ENCODE peak calls at places on chromosomes 12 and 14, in six cellular contexts. C, A, U, K, V and Y are unnamed samples.
A peak's percentile ranks its signal among the peaks of the same experiment; 100 is the strongest.

GRCh38 chr14:74754899-74755298 is 8.2 kb upstream of the YLPM1 start:
- DNase-seq in V (no peak), A (no peak), C (no peak), U (no peak), K (no peak), Y (no peak)

GRCh38 chr14:76591270-76591669 is 170.0 kb upstream of the VASH1 start:
- DNase-seq in U (no peak), A (no peak), V (no peak), K (no peak), C (no peak), Y (no peak)

GRCh38 chr12:47942327-47943230 is 20.8 kb upstream of the TMEM106C start:
- DNase-seq in V (no peak), U (no peak), K (peak; percentile 58), C (no peak), A (no peak), Y (peak; percentile 80)

GRCh38 chr14:32611752-32612151 is 282.7 kb downstream of the AKAP6 start:
- DNase-seq in A (no peak), V (no peak), C (no peak), K (no peak), U (no peak), Y (no peak)

GRCh38 chr12:31728289-31728916 is 418 bp downstream of the AMN1 start:
- DNase-seq in A (no peak), U (peak; percentile 62), C (no peak), K (peak; percentile 66), V (no peak), Y (no peak)

GRCh38 chr12:22409071-22409951 is 74.8 kb upstream of the ST8SIA1 start:
- DNase-seq in A (no peak), C (no peak), K (no peak), V (no peak), U (no peak), Y (no peak)

GRCh38 chr14:104369208-104369607 is 210.4 kb upstream of the C14orf180 start:
- DNase-seq in K (no peak), U (no peak), C (no peak), A (no peak), V (no peak), Y (no peak)

GRCh38 chr12:108720757-108721514 is 10.4 kb downstream of the CORO1C start:
- DNase-seq in K (no peak), U (no peak), C (no peak), A (no peak), V (no peak), Y (no peak)

GRCh38 chr14:100740196-100740825 is 13.6 kb downstream of the DLK1 start:
- DNase-seq in A (peak; percentile 32), C (no peak), V (peak; percentile 25), K (no peak), U (no peak), Y (no peak)

GRCh38 chr14:80055912-80056801 is 155.1 kb downstream of the DIO2 start:
- DNase-seq in V (peak; percentile 68), K (no peak), U (peak; percentile 9), A (no peak), C (no peak), Y (no peak)

GRCh38 chr14:77099425-77100167 is 1.5 kb downstream of the CIPC start:
- DNase-seq in A (no peak), U (no peak), K (no peak), C (no peak), V (no peak), Y (no peak)

GRCh38 chr14:44108601-44109000 is 398.5 kb downstream of the FSCB start:
- DNase-seq in C (no peak), A (no peak), U (no peak), K (no peak), V (no peak), Y (no peak)

GRCh38 chr12:24507827-24508226 is 441.1 kb downstream of the BCAT1 start:
- DNase-seq in C (no peak), V (no peak), K (no peak), A (no peak), U (no peak), Y (no peak)

DNA sequence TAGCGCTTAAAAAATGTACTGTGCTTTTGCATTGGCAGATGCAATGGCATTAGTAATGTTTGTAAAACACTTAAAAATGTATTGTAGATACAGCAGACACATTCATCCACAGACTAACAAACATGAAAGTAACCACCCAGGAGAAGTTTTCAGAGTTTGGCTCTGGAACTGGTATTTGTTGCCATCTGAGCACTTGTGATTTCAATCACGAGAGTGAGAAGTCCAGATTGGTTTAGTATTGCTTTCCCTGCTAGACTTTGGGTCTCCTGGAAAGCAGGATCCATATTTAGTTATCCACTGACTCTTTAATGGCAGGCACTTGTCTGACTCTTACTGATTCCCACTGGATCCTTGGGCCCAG is 13.2 kb downstream of the RASSF8 start:
- DNase-seq in C (no peak), V (no peak), A (no peak), K (no peak), U (no peak), Y (no peak)
- H3K4me3 ChIP-seq in C (no peak overlapping the region), V (no peak overlapping the region), A (no peak overlapping the region), K (no peak overlapping the region), U (no peak overlapping the region), Y (no peak overlapping the region)

GRCh38 chr14:68936980-68937379 is 42.1 kb downstream of the ACTN1 start:
- DNase-seq in V (no peak), K (no peak), C (no peak), A (no peak), U (no peak), Y (no peak)

GRCh38 chr14:68939893-68940613 is 39.0 kb downstream of the ACTN1 start:
- DNase-seq in U (peak; percentile 67), K (peak; percentile 68), V (peak; percentile 98), C (no peak), A (no peak), Y (no peak)

GRCh38 chr14:68939424-68939892 is 39.6 kb downstream of the ACTN1 start:
- DNase-seq in K (no peak), V (no peak), U (no peak), C (no peak), A (no peak), Y (no peak)

GRCh38 chr14:68937790-68938514 is 41.1 kb downstream of the ACTN1 start:
- DNase-seq in V (peak; percentile 85), A (no peak), K (no peak), U (peak; percentile 80), C (no peak), Y (no peak)

GRCh38 chr14:68938515-68939423 is 40.3 kb downstream of the ACTN1 start:
- DNase-seq in A (no peak), U (peak; percentile 72), V (no peak), C (no peak), K (no peak), Y (no peak)
- H3K4me1 ChIP-seq in A (peaks cover 79% of the 10 kb centered on the region), U (peaks cover 78% of the 10 kb centered on the region), V (peaks cover 95% of the 10 kb centered on the region), C (peaks cover 100% of the 10 kb centered on the region), K (peaks cover 49% of the 10 kb centered on the region), Y (peaks cover 94% of the 10 kb centered on the region)

GRCh38 chr14:23938823-23939222 is 14.7 kb upstream of the DHRS4 start:
- DNase-seq in U (no peak), C (no peak), A (no peak), K (no peak), V (no peak), Y (no peak)

GRCh38 chr14:23935158-23935557 is 18.4 kb upstream of the DHRS4 start:
- DNase-seq in A (no peak), U (no peak), C (no peak), V (no peak), K (no peak), Y (peak; percentile 49)

GRCh38 chr14:23937121-23937692 is 16.4 kb upstream of the DHRS4 start:
- DNase-seq in C (no peak), U (no peak), A (no peak), V (no peak), K (no peak), Y (no peak)

GRCh38 chr14:23933706-23934105 is 19.9 kb upstream of the DHRS4 start:
- DNase-seq in C (no peak), V (no peak), U (no peak), K (no peak), A (no peak), Y (no peak)

DNA sequence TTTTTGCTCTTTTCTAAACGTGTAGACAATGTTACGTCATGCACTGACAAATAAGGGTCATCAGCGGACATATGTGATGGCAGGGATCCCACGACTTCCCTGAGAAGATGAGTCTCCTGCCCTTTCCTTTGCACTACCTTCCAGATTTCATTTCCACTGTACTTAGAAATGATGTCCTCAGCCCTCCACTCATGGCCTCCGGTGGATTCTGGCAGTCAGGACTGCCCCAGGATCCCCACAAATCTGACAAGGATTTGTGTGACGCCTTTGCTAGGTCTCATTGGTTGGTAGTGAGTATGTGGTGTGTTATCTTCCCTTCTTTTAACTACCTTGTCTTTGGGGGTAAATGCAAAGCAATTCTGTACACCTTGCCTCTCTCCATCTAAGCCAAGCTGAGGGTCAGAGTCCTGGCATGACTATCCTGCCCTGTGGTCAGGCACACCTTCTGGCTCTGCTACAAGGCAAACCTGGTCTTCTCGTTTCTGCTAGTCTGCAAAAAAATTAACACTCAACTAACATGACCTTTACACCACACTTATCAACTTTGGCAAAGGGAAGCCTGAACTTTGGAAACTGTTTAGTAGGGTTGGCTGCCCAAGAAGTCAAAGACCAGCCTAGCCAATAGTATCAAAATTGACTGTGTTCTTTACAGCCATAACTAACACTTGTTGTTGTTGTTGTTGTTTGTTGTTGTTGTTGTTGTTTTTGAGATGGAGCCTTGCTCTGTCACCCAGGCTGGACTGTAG is 17.3 kb upstream of the DHRS4 start:
- DNase-seq in U (no peak), K (no peak), V (no peak), A (no peak), C (no peak), Y (no peak)
- H3K4me3 ChIP-seq in U (no peak overlapping the region), K (no peak overlapping the region), V (no peak overlapping the region), A (no peak overlapping the region), C (no peak overlapping the region), Y (no peak overlapping the region)

GRCh38 chr14:49942090-49942489 is 49.2 kb downstream of the ARF6 start:
- DNase-seq in K (no peak), U (no peak), A (no peak), C (no peak), V (peak; percentile 51), Y (no peak)

GRCh38 chr14:49946320-49947141 is 53.6 kb downstream of the ARF6 start:
- DNase-seq in C (no peak), K (no peak), A (no peak), U (peak; percentile 49), V (peak; percentile 43), Y (no peak)

GRCh38 chr14:49940805-49941421 is 48.0 kb downstream of the ARF6 start:
- DNase-seq in C (no peak), K (no peak), U (no peak), A (no peak), V (no peak), Y (no peak)

GRCh38 chr14:49944501-49944900 is 51.6 kb downstream of the ARF6 start:
- DNase-seq in V (peak; percentile 4), C (no peak), A (no peak), K (no peak), U (no peak), Y (no peak)

DNA sequence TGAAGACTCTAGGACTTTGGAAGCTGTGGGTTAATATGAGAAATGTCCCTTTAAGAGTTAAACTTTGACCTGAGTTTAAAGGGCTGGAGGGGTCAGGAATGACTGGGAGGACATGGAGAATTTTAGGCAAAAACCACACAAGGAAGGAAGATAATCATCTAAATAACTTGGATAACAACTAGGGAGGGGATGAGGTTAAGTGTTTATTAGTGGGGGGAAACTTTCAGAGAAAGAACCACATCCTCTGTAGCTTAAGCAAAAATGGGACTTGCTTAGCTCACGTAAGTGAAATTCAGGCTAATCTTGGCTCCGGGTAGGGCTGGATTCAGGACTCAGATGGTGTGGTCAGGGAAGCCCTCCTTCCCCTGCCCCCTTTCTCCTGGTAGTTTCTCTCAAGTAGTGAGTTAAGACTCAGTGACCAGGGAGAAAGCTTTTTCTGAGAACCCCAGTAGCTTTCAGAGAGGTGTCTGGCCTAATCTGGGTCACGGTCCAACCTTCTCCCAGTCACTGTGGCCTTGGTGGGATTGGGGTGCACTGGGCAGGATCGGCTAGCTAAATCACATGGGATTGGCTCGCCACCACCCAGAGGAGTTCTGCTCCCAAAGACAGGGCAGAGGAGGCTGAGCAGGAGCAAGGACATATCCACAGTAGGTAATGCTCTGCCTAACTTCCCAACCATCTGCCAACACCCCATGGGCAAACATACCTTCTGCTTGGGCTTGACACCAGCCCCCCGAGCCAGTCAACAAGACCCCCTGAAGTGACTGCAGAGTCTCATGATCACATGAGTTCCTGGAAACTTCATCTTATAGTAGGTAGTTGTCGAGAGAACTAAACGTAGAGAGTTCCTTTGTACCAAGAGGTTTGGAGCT is 52.8 kb downstream of the ARF6 start:
- DNase-seq in U (no peak), C (no peak), V (peak; percentile 44), K (no peak), A (no peak), Y (no peak)
- H3K4me1 ChIP-seq in U (peaks cover 19% of the 10 kb centered on the region), C (peaks cover 74% of the 10 kb centered on the region), V (no peaks in the 10 kb centered on the region), K (no peaks in the 10 kb centered on the region), A (peaks cover 26% of the 10 kb centered on the region), Y (peaks cover 37% of the 10 kb centered on the region)